ENCODE peak calls at places on chromosomes 5 and 9, in seven cellular contexts. U is AG04450, X is cardiac muscle cell, T is spleen, P is ovary, A is ascending aorta, Q is IMR-90. R is an unnamed sample.

GRCh38 chr9:87711857-87712800 is 13.8 kb upstream of the CTSL start:
- DNase-seq in T (no peak), U (no peak), A (peak; percentile 36), P (no peak), X (peak; percentile 89), Q (peak; percentile 81), R (no peak)

GRCh38 chr5:60196382-60197113 is 303.0 kb upstream of the PDE4D start:
- DNase-seq in X (peak; percentile 94), A (no peak), Q (peak; percentile 72), U (peak; percentile 16), P (no peak), T (no peak), R (no peak)

GRCh38 chr9:73199886-73200285 is 48.2 kb downstream of the ANXA1 start:
- DNase-seq in U (no peak), A (no peak), T (no peak), Q (no peak), P (no peak), X (no peak), R (no peak)

GRCh38 chr5:38601843-38602424 is 45.5 kb upstream of the LIFR start:
- DNase-seq in X (no peak), U (no peak), Q (peak; percentile 79), T (no peak), A (no peak), P (no peak), R (no peak)

GRCh38 chr5:143059355-143059754 is 289.2 kb downstream of the ARHGAP26 start:
- DNase-seq in A (no peak), T (no peak), P (no peak), U (no peak), X (no peak), Q (no peak), R (no peak)

GRCh38 chr5:103036601-103037000 is 83.3 kb downstream of the GIN1 start:
- DNase-seq in A (no peak), T (no peak), X (peak; percentile 29), U (no peak), P (no peak), Q (no peak), R (no peak)

GRCh38 chr5:127909078-127909477 is 174.5 kb upstream of the SLC12A2 start:
- DNase-seq in P (no peak), A (no peak), Q (peak; percentile 55), T (no peak), X (peak; percentile 75), U (no peak), R (peak; percentile 47)

GRCh38 chr5:161660806-161661205 is 24.7 kb upstream of the GABRA6 start:
- DNase-seq in A (no peak), P (no peak), T (no peak), X (no peak), Q (no peak), U (no peak), R (no peak)

GRCh38 chr9:113476511-113476916 is 13.0 kb downstream of the RGS3 start:
- DNase-seq in X (no peak), Q (no peak), T (no peak), U (no peak), P (no peak), A (no peak), R (no peak)

GRCh38 chr5:86977808-86978207 is 289.9 kb upstream of the RASA1 start:
- DNase-seq in X (no peak), U (no peak), T (no peak), A (no peak), Q (no peak), P (no peak), R (no peak)

GRCh38 chr5:98839469-98840383 is 66.3 kb downstream of the RGMB start:
- DNase-seq in U (no peak), A (no peak), T (peak; percentile 68), Q (no peak), X (peak; percentile 59), P (no peak), R (no peak)

GRCh38 chr5:62112689-62113220 is 193.3 kb upstream of the KIF2A start:
- DNase-seq in X (no peak), A (no peak), T (no peak), U (no peak), P (no peak), Q (no peak), R (no peak)

GRCh38 chr5:7592910-7593309 is 197.0 kb downstream of the ADCY2 start:
- DNase-seq in A (no peak), U (no peak), Q (no peak), P (no peak), T (no peak), X (no peak), R (no peak)

GRCh38 chr9:131817627-131818026 is 77.8 kb upstream of the RAPGEF1 start:
- DNase-seq in U (no peak), T (no peak), X (no peak), P (no peak), Q (no peak), A (no peak), R (no peak)

GRCh38 chr9:83062653-83063527 is at the start of gene RASEF:
- DNase-seq in P (no peak), A (no peak), T (peak; percentile 74), U (no peak), Q (no peak), X (peak; percentile 13), R (peak; percentile 40)

GRCh38 chr5:78215972-78216371 is 78.5 kb downstream of the AP3B1 start:
- DNase-seq in U (no peak), Q (no peak), A (no peak), X (no peak), P (no peak), T (no peak), R (no peak)

GRCh38 chr9:134940236-134941208 is 22.8 kb upstream of the FCN1 start:
- DNase-seq in T (peak; percentile 53), Q (no peak), P (no peak), U (no peak), A (no peak), X (no peak), R (no peak)

GRCh38 chr9:92770005-92770995 is 5.7 kb upstream of the BICD2 start:
- DNase-seq in A (no peak), T (peak; percentile 88), P (no peak), Q (no peak), X (peak; percentile 38), U (no peak), R (peak; percentile 25)

GRCh38 chr5:83509535-83509934 is 38.0 kb downstream of the VCAN start:
- DNase-seq in X (peak; percentile 86), U (no peak), A (no peak), T (no peak), Q (peak; percentile 71), P (no peak), R (no peak)

DNA sequence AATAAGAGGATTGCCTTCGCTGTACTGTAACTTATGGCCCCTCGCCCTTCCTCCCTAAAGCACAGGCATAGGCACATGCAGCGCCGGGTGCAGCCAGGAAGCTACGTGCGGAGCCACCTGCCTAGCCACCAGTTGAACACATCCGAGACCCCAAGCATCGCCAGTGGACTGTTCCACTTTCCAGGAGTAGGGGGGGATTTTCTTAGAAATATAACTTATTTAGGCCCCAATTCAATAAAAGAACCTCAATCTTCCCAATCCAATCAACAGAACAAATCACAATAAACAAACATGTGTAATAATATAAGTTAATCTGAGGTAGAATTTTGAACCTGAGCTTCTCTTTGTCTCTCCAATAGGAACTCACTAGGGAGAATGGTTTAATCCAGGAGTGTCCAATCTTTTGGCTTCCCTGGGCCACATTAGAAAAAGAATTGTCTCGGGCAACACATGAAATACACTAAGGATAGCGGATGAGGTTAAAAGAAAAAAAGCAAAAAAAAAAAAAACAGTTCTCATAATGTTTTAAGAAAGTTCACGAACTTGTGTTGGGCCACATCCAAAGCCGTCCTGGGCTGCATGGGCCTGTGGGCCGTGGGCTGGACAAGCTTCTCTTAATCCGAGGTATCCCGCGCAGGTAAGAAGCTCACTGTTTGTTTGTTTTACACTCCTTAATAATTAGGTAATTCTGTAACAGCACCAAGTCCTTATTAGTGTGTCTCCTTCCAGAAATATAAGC is 22.0 kb upstream of the NIPBL start:
- DNase-seq in U (no peak), Q (no peak), P (peak; percentile 41), A (no peak), T (no peak), X (no peak), R (no peak)
- H3K4me3 ChIP-seq in U (no peak overlapping the region), Q (no peak overlapping the region), P (no peak overlapping the region), A (no peak overlapping the region), T (no peak overlapping the region), X (no peak overlapping the region), R (no peak overlapping the region)

GRCh38 chr9:5452286-5452609 is 1.9 kb downstream of the CD274 start:
- DNase-seq in Q (no peak), U (no peak), T (no peak), X (no peak), P (no peak), A (no peak), R (no peak)
- H3K4me3 ChIP-seq in Q (peak overlapping the region; percentile 17), U (peak overlapping the region; percentile 31), T (peak overlapping the region; percentile 56), X (no peak overlapping the region), P (no peak overlapping the region), A (no peak overlapping the region), R (no peak overlapping the region)

GRCh38 chr9:70603020-70603411 is 188.6 kb upstream of the KLF9 start:
- DNase-seq in U (no peak), P (no peak), A (no peak), Q (no peak), T (no peak), X (no peak), R (no peak)

GRCh38 chr9:70597886-70598285 is 183.4 kb upstream of the KLF9 start:
- DNase-seq in X (peak; percentile 39), Q (no peak), T (no peak), P (no peak), U (no peak), A (no peak), R (no peak)

GRCh38 chr9:70602364-70603019 is 188.0 kb upstream of the KLF9 start:
- DNase-seq in Q (peak; percentile 91), P (peak; percentile 49), X (peak; percentile 94), U (peak; percentile 76), T (no peak), A (no peak), R (peak; percentile 70)

GRCh38 chr9:70601000-70601929 is 186.8 kb upstream of the KLF9 start:
- DNase-seq in A (peak; percentile 87), U (peak; percentile 97), X (peak; percentile 100), T (peak; percentile 84), Q (peak; percentile 100), P (peak; percentile 98), R (no peak)

DNA sequence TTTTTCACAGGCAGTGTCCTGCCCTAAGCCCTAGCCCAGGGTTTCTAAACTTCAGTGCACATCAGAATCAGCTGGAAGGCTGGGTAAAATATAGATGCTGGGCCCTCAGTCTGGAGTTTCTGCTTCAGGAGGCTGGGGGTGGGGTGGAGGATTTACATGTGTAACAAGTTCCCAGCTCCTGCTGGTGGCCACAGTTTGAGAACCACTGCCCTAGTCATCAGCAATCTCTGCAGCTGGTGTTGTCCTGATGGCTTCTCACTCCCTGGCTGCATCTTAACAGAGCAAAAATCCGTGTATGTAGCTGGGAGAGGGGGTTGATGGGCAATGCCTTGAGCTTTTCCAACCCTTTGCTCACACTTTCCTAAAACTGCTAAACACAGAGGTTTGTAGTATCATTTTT is 186.0 kb upstream of the KLF9 start:
- DNase-seq in Q (peak; percentile 89), X (peak; percentile 88), U (peak; percentile 62), A (no peak), T (no peak), P (peak; percentile 40), R (peak; percentile 15)
- H3K4me3 ChIP-seq in Q (no peak overlapping the region), X (no peak overlapping the region), U (no peak overlapping the region), A (peak overlapping the region; percentile 21), T (no peak overlapping the region), P (no peak overlapping the region), R (no peak overlapping the region)

DNA sequence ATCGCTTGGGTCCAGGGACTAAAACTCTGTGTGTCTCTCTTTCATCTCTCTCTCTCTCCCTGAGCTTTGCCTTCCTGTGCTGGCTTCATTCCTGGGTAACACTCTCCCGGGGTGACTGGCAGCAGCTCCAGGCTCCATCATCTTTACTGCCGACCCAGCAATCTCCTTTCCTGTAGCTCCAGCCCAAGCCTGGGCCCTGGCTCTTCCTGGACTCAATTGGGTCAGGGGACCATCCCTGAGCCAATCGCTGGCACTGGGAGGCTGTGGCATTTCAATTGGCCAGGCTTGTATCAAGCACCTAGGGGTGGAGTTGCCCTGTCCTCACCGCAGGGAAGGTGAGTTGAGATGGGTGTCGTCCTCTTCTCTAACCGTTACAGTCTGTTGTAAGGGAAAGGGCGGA is 31.9 kb downstream of the FAM240B start:
- DNase-seq in P (no peak), T (no peak), U (no peak), Q (no peak), A (no peak), X (no peak), R (no peak)
- H3K4me3 ChIP-seq in P (no peak overlapping the region), T (no peak overlapping the region), U (no peak overlapping the region), Q (no peak overlapping the region), A (no peak overlapping the region), X (no peak overlapping the region), R (no peak overlapping the region)

R was measured in NT2/D1.